ENCODE peak calls at places on chromosome 10, in five cellular contexts. Q is GM23248, D is substantia nigra, G is left cardiac atrium, T is memory B cell. A is an unnamed sample.

GRCh38 chr10:43287056-43288007 is 20.5 kb upstream of the RASGEF1A start:
- DNase-seq in Q (peak), D (no peak), G (no peak), T (no peak), A (no peak)

GRCh38 chr10:88991161-88991899 is 732 bp downstream of the FAS start:
- DNase-seq in Q (peak), D (peak), G (peak), T (peak), A (peak)

GRCh38 chr10:129293991-129294700 is 172.9 kb upstream of the MGMT start:
- DNase-seq in Q (no peak), D (no peak), G (no peak), T (no peak), A (no peak)

GRCh38 chr10:30959855-30960247 is 71.8 kb downstream of the ZNF438 start:
- DNase-seq in Q (no peak), D (no peak), G (no peak), T (no peak), A (no peak)

GRCh38 chr10:6218692-6219493 is 16.2 kb downstream of the PFKFB3 start:
- DNase-seq in Q (peak), D (no peak), G (no peak), T (no peak), A (no peak)

GRCh38 chr10:26437637-26438461 is at the start of gene APBB1IP:
- DNase-seq in Q (peak), D (peak), G (peak), T (peak), A (peak)

GRCh38 chr10:129910861-129911260 is 53.2 kb downstream of the EBF3 start:
- DNase-seq in Q (no peak), D (no peak), G (no peak), T (no peak), A (no peak)

GRCh38 chr10:122435212-122435827 is 19.1 kb upstream of the ARMS2 start:
- DNase-seq in Q (peak), D (no peak), G (no peak), T (no peak), A (no peak)

GRCh38 chr10:124825702-124826101 is 24.1 kb downstream of the ABRAXAS2 start:
- DNase-seq in Q (no peak), D (no peak), G (no peak), T (no peak), A (no peak)

GRCh38 chr10:42866115-42866995 is 83.8 kb downstream of the BMS1 start:
- DNase-seq in Q (peak), D (peak), G (peak), T (peak), A (peak)

GRCh38 chr10:1159131-1160061 is 103.2 kb downstream of the WDR37 start:
- DNase-seq in Q (no peak), D (no peak), G (no peak), T (no peak), A (peak)

GRCh38 chr10:80670774-80671173 is 133.1 kb downstream of the SH2D4B start:
- DNase-seq in Q (no peak), D (no peak), G (no peak), T (no peak), A (no peak)

GRCh38 chr10:130400890-130401289 is 264.7 kb downstream of the GLRX3 start:
- DNase-seq in Q (no peak), D (no peak), G (no peak), T (no peak), A (no peak)

GRCh38 chr10:91219371-91220193 is 881 bp upstream of the PCGF5 start:
- DNase-seq in Q (no peak), D (no peak), G (no peak), T (no peak), A (no peak)

GRCh38 chr10:33155720-33156638 is 178.5 kb downstream of the NRP1 start:
- DNase-seq in Q (peak), D (no peak), G (no peak), T (no peak), A (peak)

GRCh38 chr10:22554481-22555182 is 159.7 kb downstream of the PIP4K2A start:
- DNase-seq in Q (peak), D (peak), G (peak), T (no peak), A (peak)

GRCh38 chr10:116612107-116612506 is 8.6 kb upstream of the PNLIPRP2 start:
- DNase-seq in Q (no peak), D (no peak), G (no peak), T (no peak), A (no peak)

GRCh38 chr10:16440396-16441105 is 3.7 kb downstream of the PTER start:
- DNase-seq in Q (peak), D (no peak), G (no peak), T (no peak), A (no peak)

GRCh38 chr10:33150146-33150545 is 184.3 kb downstream of the NRP1 start:
- DNase-seq in Q (no peak), D (no peak), G (no peak), T (no peak), A (no peak)

GRCh38 chr10:97454330-97455036 is 8.5 kb downstream of the ZDHHC16 start:
- DNase-seq in Q (peak), D (peak), G (peak), T (no peak), A (peak)

GRCh38 chr10:34295142-34295548 is 520.0 kb downstream of the PARD3 start:
- DNase-seq in Q (no peak), D (no peak), G (no peak), T (no peak), A (no peak)

GRCh38 chr10:95397747-95398146 is 106.9 kb upstream of the PDLIM1 start:
- DNase-seq in Q (peak), D (no peak), G (no peak), T (no peak), A (no peak)

A was measured in testis.